ENCODE peak calls at places on chromosome 12, in seven cellular contexts. X is esophagus squamous epithelium, E is IMR-90, I is Panc1, M is HL-60, L is AG04449, J is neural progenitor cell. V is an unnamed sample.

GRCh38 chr12:81401241-81401640 is 323.4 kb downstream of the ACSS3 start:
- DNase-seq in X (no peak), E (no peak), I (no peak), M (no peak), L (no peak), J (no peak), V (no peak)

GRCh38 chr12:89098390-89099102 is 253.8 kb downstream of the DUSP6 start:
- DNase-seq in X (no peak), E (peak; percentile 7), I (no peak), M (no peak), L (no peak), J (peak; percentile 49), V (peak; percentile 12)

GRCh38 chr12:26651566-26652188 is 181.3 kb downstream of the ITPR2 start:
- DNase-seq in X (no peak), E (peak; percentile 88), I (peak; percentile 77), M (peak; percentile 26), L (no peak), J (peak; percentile 73), V (peak; percentile 77)

GRCh38 chr12:45244561-45245348 is 28.9 kb downstream of the ANO6 start:
- DNase-seq in X (no peak), E (peak; percentile 66), I (no peak), M (no peak), L (no peak), J (no peak), V (no peak)

GRCh38 chr12:102061096-102061555 is 665 bp downstream of the WASHC3 start:
- DNase-seq in X (no peak), E (peak; percentile 1), I (no peak), M (peak; percentile 22), L (no peak), J (no peak), V (peak; percentile 4)

GRCh38 chr12:54437243-54437642 is 18.2 kb upstream of the ITGA5 start:
- DNase-seq in X (no peak), E (no peak), I (no peak), M (no peak), L (no peak), J (no peak), V (no peak)

GRCh38 chr12:13124661-13125505 is 21.4 kb upstream of the GSG1 start:
- DNase-seq in X (no peak), E (peak; percentile 68), I (no peak), M (no peak), L (no peak), J (peak; percentile 49), V (peak; percentile 55)

GRCh38 chr12:55996715-55997534 is at the start of gene SUOX:
- DNase-seq in X (peak; percentile 58), E (peak; percentile 96), I (peak; percentile 87), M (peak; percentile 88), L (peak; percentile 85), J (peak; percentile 98), V (peak; percentile 95)

GRCh38 chr12:68932701-68933563 is at the start of gene CPM:
- DNase-seq in X (no peak), E (peak; percentile 25), I (no peak), M (peak; percentile 54), L (no peak), J (peak; percentile 86), V (peak; percentile 33)

GRCh38 chr12:6280053-6280469 is 30.4 kb upstream of the PLEKHG6 start:
- DNase-seq in X (no peak), E (peak; percentile 94), I (peak; percentile 78), M (no peak), L (peak; percentile 59), J (no peak), V (peak; percentile 90)

GRCh38 chr12:124508323-124509096 is 58.9 kb downstream of the NCOR2 start:
- DNase-seq in X (no peak), E (peak; percentile 27), I (no peak), M (no peak), L (no peak), J (no peak), V (peak; percentile 56)

GRCh38 chr12:111574797-111575443 is 24.2 kb downstream of the ATXN2 start:
- DNase-seq in X (no peak), E (no peak), I (no peak), M (no peak), L (no peak), J (no peak), V (no peak)

GRCh38 chr12:120640840-120641833 is 711 bp downstream of the CABP1 start:
- DNase-seq in X (no peak), E (peak; percentile 46), I (no peak), M (no peak), L (no peak), J (peak; percentile 93), V (peak; percentile 45)

GRCh38 chr12:120642086-120642485 is 1.7 kb downstream of the CABP1 start:
- DNase-seq in X (no peak), E (no peak), I (no peak), M (no peak), L (no peak), J (no peak), V (no peak)

GRCh38 chr12:120643574-120643973 is 3.1 kb downstream of the CABP1 start:
- DNase-seq in X (no peak), E (no peak), I (no peak), M (no peak), L (no peak), J (no peak), V (no peak)

GRCh38 chr12:120642806-120643205 is 2.4 kb downstream of the CABP1 start:
- DNase-seq in X (no peak), E (peak; percentile 4), I (no peak), M (no peak), L (no peak), J (no peak), V (no peak)

DNA sequence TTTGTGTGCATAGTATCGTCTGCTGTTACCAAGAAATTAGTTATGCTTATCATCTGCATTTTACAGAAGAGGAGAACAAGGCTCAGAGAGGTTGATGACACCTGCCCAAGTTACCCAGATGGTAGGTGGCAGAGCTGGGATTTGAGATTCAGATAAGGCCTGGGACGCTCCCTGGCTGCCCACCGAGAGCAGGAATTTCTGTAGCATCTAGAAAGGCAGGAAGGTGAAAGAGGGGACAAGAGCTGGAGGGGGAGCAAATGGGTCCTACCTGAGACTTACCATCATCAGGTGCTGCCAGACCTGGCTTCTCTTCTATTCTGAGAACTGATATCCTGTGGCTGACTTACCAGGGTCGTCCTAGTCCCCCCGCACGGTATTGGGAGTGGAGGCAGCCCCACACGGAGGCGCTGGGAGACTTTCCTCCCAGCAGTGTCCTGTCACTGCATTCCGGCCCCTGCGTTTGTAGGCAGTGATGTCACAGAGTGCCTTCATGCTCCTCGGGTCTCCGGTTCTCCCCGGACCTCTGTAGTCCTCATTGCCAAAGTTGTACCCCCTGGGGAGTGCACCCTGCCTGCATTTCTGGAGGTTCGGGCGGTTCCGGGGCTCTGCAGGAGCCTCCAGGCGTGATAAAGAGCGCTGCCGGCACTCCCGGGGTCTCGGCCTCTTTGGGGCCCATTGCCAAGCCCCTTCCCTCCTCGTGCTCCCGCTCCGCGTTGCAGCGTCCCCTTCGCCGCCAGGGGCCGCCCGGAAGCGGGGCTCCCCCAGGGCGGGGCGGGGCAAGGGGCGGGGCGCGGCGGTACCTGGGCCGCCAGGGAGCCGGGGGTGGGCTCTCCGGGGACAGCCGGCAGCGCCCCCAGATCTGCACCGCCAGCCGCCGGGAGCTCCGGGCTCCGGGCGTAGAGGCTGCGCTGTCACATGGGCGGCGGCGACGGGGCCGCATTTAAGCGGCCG is at the start of gene CABP1:
- DNase-seq in X (no peak), E (no peak), I (no peak), M (no peak), L (no peak), J (peak; percentile 85), V (no peak)
- TF ChIP-seq CTCF in X (no peak), E (no peak), I (peak; percentile 68), M (no peak), L (peak; percentile 12), J (peak; percentile 65), V (no peak)

GRCh38 chr12:122061253-122061652 is 17.3 kb upstream of the MLXIP start:
- DNase-seq in X (no peak), E (no peak), I (no peak), M (no peak), L (no peak), J (no peak), V (no peak)

GRCh38 chr12:122064780-122065588 is 13.6 kb upstream of the MLXIP start:
- DNase-seq in X (no peak), E (peak; percentile 86), I (no peak), M (no peak), L (no peak), J (peak; percentile 57), V (peak; percentile 80)

GRCh38 chr12:122062832-122063690 is 15.5 kb upstream of the MLXIP start:
- DNase-seq in X (no peak), E (peak; percentile 66), I (no peak), M (peak; percentile 38), L (peak; percentile 61), J (no peak), V (peak; percentile 47)

GRCh38 chr12:122064034-122064777 is 14.3 kb upstream of the MLXIP start:
- DNase-seq in X (no peak), E (peak; percentile 90), I (no peak), M (peak; percentile 45), L (peak; percentile 81), J (peak; percentile 87), V (peak; percentile 82)

GRCh38 chr12:122063691-122064033 is 14.9 kb upstream of the MLXIP start:
- DNase-seq in X (no peak), E (no peak), I (no peak), M (no peak), L (no peak), J (no peak), V (no peak)
- H3K4me3 ChIP-seq in X (no peak overlapping the region), E (no peak overlapping the region), I (no peak overlapping the region), M (no peak overlapping the region), L (no peak overlapping the region), J (no peak overlapping the region), V (no peak overlapping the region)

DNA sequence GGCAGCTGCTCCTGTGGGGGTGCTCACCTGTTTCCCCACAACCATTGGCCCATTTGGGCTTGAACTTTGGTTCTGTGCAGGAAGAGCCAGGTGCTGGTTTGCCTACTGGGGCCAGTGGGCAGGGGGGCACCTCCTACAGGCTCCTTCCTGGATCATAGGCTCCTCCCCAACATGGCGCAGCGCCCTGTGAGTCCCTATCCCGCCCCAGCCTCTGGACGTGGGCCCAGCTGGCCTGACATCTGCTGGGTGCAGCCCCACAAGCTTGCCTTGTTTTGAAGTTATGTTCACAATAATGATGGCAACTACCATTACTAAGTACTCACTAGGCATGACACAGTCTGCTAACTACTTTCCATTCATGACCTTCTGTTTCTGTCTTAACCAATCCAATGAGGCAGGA is 147.8 kb downstream of the RBM19 start:
- DNase-seq in X (no peak), E (peak; percentile 8), I (no peak), M (no peak), L (no peak), J (no peak), V (no peak)
- TF ChIP-seq CTCF in X (no peak), E (no peak), I (no peak), M (no peak), L (no peak), J (no peak), V (no peak)

GRCh38 chr12:989751-990278 is 1.2 kb upstream of the ERC1 start:
- DNase-seq in X (no peak), E (peak; percentile 81), I (no peak), M (no peak), L (peak; percentile 37), J (peak; percentile 46), V (peak; percentile 72)

GRCh38 chr12:990649-991349 is at the start of gene ERC1:
- DNase-seq in X (peak; percentile 29), E (peak; percentile 87), I (no peak), M (peak; percentile 82), L (peak; percentile 41), J (peak; percentile 92), V (peak; percentile 86)

GRCh38 chr12:989051-989450 is 2.0 kb upstream of the ERC1 start:
- DNase-seq in X (no peak), E (no peak), I (no peak), M (no peak), L (no peak), J (no peak), V (no peak)

GRCh38 chr12:990308-990648 is 745 bp upstream of the ERC1 start:
- DNase-seq in X (no peak), E (peak; percentile 74), I (no peak), M (no peak), L (no peak), J (peak; percentile 79), V (peak; percentile 62)

GRCh38 chr12:988616-989015 is 2.4 kb upstream of the ERC1 start:
- DNase-seq in X (no peak), E (peak; percentile 18), I (no peak), M (no peak), L (no peak), J (no peak), V (no peak)
- H3K4me3 ChIP-seq in X (no peak overlapping the region), E (no peak overlapping the region), I (no peak overlapping the region), M (no peak overlapping the region), L (no peak overlapping the region), J (no peak overlapping the region), V (no peak overlapping the region)

V was measured in astrocyte.